ENCODE peak calls at places on chromosomes 4 and X, in seven cellular contexts. B is neural progenitor cell, I is heart right ventricle, N is psoas muscle, X is ovary, F is astrocyte, T is brain microvascular endothelial cell. H is an unnamed sample. For H3K36me3, the result is how much of the 10 kb centered on the place peaks cover.

GRCh38 chr4:118948545-118949144 is 60.0 kb downstream of the SYNPO2 start:
- DNase-seq in B (no peak), I (no peak), N (no peak), X (no peak), F (no peak), T (no peak), H (no peak)

GRCh38 chrX:107123750-107124149 is 5.1 kb upstream of the RBM41 start:
- DNase-seq in B (no peak), I (no peak), N (no peak), X (no peak), F (no peak), T (no peak), H (no peak)

GRCh38 chr4:162038112-162038511 is 125.7 kb downstream of the FSTL5 start:
- DNase-seq in B (no peak), I (no peak), N (no peak), X (no peak), F (no peak), T (no peak), H (no peak)

GRCh38 chr4:170259631-170260153 is 169.9 kb upstream of the AADAT start:
- DNase-seq in B (peak), I (peak), N (no peak), X (peak), F (peak), T (peak), H (peak)

GRCh38 chrX:100731441-100732281 is at the start of gene SYTL4:
- DNase-seq in B (peak), I (peak), N (peak), X (peak), F (no peak), T (no peak), H (peak)

GRCh38 chr4:156575430-156576073 is 396.0 kb downstream of the PDGFC start:
- DNase-seq in B (peak), I (no peak), N (no peak), X (no peak), F (peak), T (no peak), H (no peak)

GRCh38 chr4:180669637-180670036 is 1573.6 kb upstream of the TENM3 start:
- DNase-seq in B (no peak), I (no peak), N (no peak), X (no peak), F (peak), T (no peak), H (no peak)

GRCh38 chrX:13197961-13198761 is 121.7 kb downstream of the ATXN3L start:
- DNase-seq in B (no peak), I (no peak), N (no peak), X (no peak), F (no peak), T (no peak), H (no peak)

GRCh38 chr4:6561173-6561516 is 13.8 kb upstream of the MAN2B2 start:
- DNase-seq in B (no peak), I (no peak), N (peak), X (no peak), F (no peak), T (peak), H (no peak)

GRCh38 chr4:109433281-109434006 is at the start of gene SEC24B:
- DNase-seq in B (peak), I (peak), N (peak), X (peak), F (peak), T (peak), H (peak)

GRCh38 chr4:138308421-138308820 is 66.3 kb upstream of the SLC7A11 start:
- DNase-seq in B (no peak), I (no peak), N (no peak), X (no peak), F (peak), T (peak), H (peak)

GRCh38 chrX:154043003-154043402 is 23.3 kb upstream of the IRAK1 start:
- DNase-seq in B (no peak), I (no peak), N (no peak), X (no peak), F (peak), T (peak), H (no peak)

GRCh38 chr4:185211035-185211434 is 1.6 kb downstream of the SNX25 start:
- DNase-seq in B (peak), I (no peak), N (no peak), X (no peak), F (no peak), T (no peak), H (peak)

GRCh38 chr4:138055890-138056289 is 186.3 kb downstream of the SLC7A11 start:
- DNase-seq in B (no peak), I (no peak), N (no peak), X (no peak), F (peak), T (no peak), H (peak)

GRCh38 chr4:67122029-67122428 is 423.3 kb downstream of the CENPC start:
- DNase-seq in B (peak), I (no peak), N (no peak), X (no peak), F (no peak), T (no peak), H (peak)

GRCh38 chrX:153564047-153564606 is 34.8 kb downstream of the CCNQ start:
- DNase-seq in B (no peak), I (peak), N (peak), X (no peak), F (no peak), T (no peak), H (no peak)

GRCh38 chr4:128287871-128288688 is 467 bp upstream of the PGRMC2 start:
- DNase-seq in B (peak), I (peak), N (peak), X (peak), F (peak), T (peak), H (peak)
- TF ChIP-seq CTCF in B (peak), I (peak), N (peak), X (peak), F (no peak), T (peak), H (peak)

DNA sequence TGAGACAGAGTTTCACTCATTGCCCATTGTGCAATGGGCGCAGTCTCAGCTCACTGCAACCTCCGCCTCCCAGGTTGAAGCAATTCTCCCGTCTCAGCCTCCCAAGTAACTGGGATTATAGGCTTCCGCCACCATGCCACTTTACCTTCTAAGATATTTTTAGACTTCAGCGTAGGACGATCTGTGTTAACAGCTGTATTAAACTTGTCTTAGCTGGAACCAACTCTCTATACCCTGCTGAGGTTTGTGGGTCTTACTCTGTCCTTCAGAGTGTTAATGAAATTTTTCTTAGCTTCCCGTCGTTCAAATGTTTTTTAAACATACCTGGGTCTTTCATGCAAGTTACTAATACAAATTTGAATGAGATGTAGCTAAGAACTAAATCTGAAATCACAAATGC is 14.7 kb downstream of the TMEM165 start:
- DNase-seq in B (no peak), I (no peak), N (no peak), X (no peak), F (no peak), T (no peak), H (no peak)
- H3K36me3 ChIP-seq in B (under half), I (under half), N (under half), X (under half), F (under half), T (under half), H (under half)

GRCh38 chrX:50903387-50904027 is 7.0 kb upstream of the BMP15 start:
- DNase-seq in B (peak), I (no peak), N (no peak), X (no peak), F (peak), T (peak), H (peak)

GRCh38 chrX:50910685-50911176 is at the start of gene BMP15:
- DNase-seq in B (no peak), I (no peak), N (no peak), X (no peak), F (no peak), T (no peak), H (no peak)

GRCh38 chrX:50905334-50905733 is 5.2 kb upstream of the BMP15 start:
- DNase-seq in B (peak), I (no peak), N (no peak), X (no peak), F (no peak), T (no peak), H (no peak)
- TF ChIP-seq CTCF in B (peak), I (no peak), N (no peak), X (no peak), F (no peak), T (peak), H (no peak)

GRCh38 chr4:1211951-1212545 is 36.9 kb downstream of the CTBP1 start:
- DNase-seq in B (no peak), I (peak), N (peak), X (peak), F (no peak), T (no peak), H (no peak)
- H3K36me3 ChIP-seq in B (under half), I (under half), N (under half), X (under half), F (under half), T (under half), H (under half)

H was measured in endothelial cell of umbilical vein.